ENCODE peak calls at places on chromosomes 3 and 15, in four cellular contexts. One of them, this sample, is unnamed.
A peak's percentile ranks its signal among the peaks of the same experiment; 100 is the strongest.

GRCh38 chr3:41267975-41268640 is 68.8 kb downstream of the CTNNB1 start:
- DNase-seq in GM23248: peak; percentile 98
- DNase-seq in IMR-90: peak; percentile 98
- DNase-seq in effector memory CD4-positive, alpha-beta T cell: no peak
- DNase-seq in this sample: no peak

GRCh38 chr3:77412591-77412990 is 372.7 kb downstream of the ROBO2 start:
- DNase-seq in IMR-90: no peak
- DNase-seq in effector memory CD4-positive, alpha-beta T cell: no peak
- DNase-seq in GM23248: peak; percentile 32
- DNase-seq in this sample: no peak

GRCh38 chr3:31885235-31885634 is 95.8 kb downstream of the OSBPL10 start:
- DNase-seq in IMR-90: no peak
- DNase-seq in effector memory CD4-positive, alpha-beta T cell: no peak
- DNase-seq in GM23248: no peak
- DNase-seq in this sample: no peak

GRCh38 chr15:70234256-70234965 is 136.7 kb upstream of the TLE3 start:
- DNase-seq in effector memory CD4-positive, alpha-beta T cell: no peak
- DNase-seq in GM23248: peak; percentile 93
- DNase-seq in IMR-90: peak; percentile 60
- DNase-seq in this sample: no peak

GRCh38 chr15:87672309-87672897 is 584.1 kb downstream of the NTRK3 start:
- DNase-seq in effector memory CD4-positive, alpha-beta T cell: no peak
- DNase-seq in IMR-90: peak; percentile 41
- DNase-seq in GM23248: peak; percentile 67
- DNase-seq in this sample: no peak

GRCh38 chr15:74037171-74038117 is 42.9 kb downstream of the PML start:
- DNase-seq in IMR-90: no peak
- DNase-seq in GM23248: no peak
- DNase-seq in effector memory CD4-positive, alpha-beta T cell: no peak
- DNase-seq in this sample: no peak

GRCh38 chr15:48810414-48811324 is at the start of gene CEP152:
- DNase-seq in GM23248: peak; percentile 99
- DNase-seq in IMR-90: peak; percentile 100
- DNase-seq in effector memory CD4-positive, alpha-beta T cell: peak; percentile 99
- DNase-seq in this sample: peak; percentile 98

GRCh38 chr3:170593634-170594033 is 7.8 kb upstream of the SLC7A14 start:
- DNase-seq in effector memory CD4-positive, alpha-beta T cell: no peak
- DNase-seq in GM23248: no peak
- DNase-seq in IMR-90: no peak
- DNase-seq in this sample: no peak

GRCh38 chr15:91970142-91970541 is 116.6 kb downstream of the SLCO3A1 start:
- DNase-seq in IMR-90: peak; percentile 60
- DNase-seq in GM23248: peak; percentile 67
- DNase-seq in effector memory CD4-positive, alpha-beta T cell: no peak
- DNase-seq in this sample: no peak

GRCh38 chr15:88688394-88688933 is 49.6 kb downstream of the ISG20 start:
- DNase-seq in effector memory CD4-positive, alpha-beta T cell: no peak
- DNase-seq in IMR-90: no peak
- DNase-seq in GM23248: no peak
- DNase-seq in this sample: no peak

GRCh38 chr3:171995486-171995885 is 43.9 kb upstream of the FNDC3B start:
- DNase-seq in effector memory CD4-positive, alpha-beta T cell: no peak
- DNase-seq in IMR-90: no peak
- DNase-seq in GM23248: no peak
- DNase-seq in this sample: no peak

GRCh38 chr3:36648241-36649034 is 115.9 kb downstream of the DCLK3 start:
- DNase-seq in effector memory CD4-positive, alpha-beta T cell: no peak
- DNase-seq in IMR-90: peak; percentile 86
- DNase-seq in GM23248: peak; percentile 94
- DNase-seq in this sample: no peak

GRCh38 chr3:171566803-171567422 is 106.7 kb upstream of the TNIK start:
- DNase-seq in GM23248: peak; percentile 58
- DNase-seq in IMR-90: peak; percentile 46
- DNase-seq in effector memory CD4-positive, alpha-beta T cell: no peak
- DNase-seq in this sample: no peak

GRCh38 chr3:100896994-100897393 is 96.2 kb downstream of the ABI3BP start:
- DNase-seq in effector memory CD4-positive, alpha-beta T cell: no peak
- DNase-seq in IMR-90: no peak
- DNase-seq in GM23248: no peak
- DNase-seq in this sample: no peak

GRCh38 chr15:70098461-70099166 is 897 bp upstream of the TLE3 start:
- DNase-seq in GM23248: peak; percentile 68
- DNase-seq in effector memory CD4-positive, alpha-beta T cell: no peak
- DNase-seq in IMR-90: no peak
- DNase-seq in this sample: peak; percentile 60

GRCh38 chr3:32018723-32019564 is 37.4 kb downstream of the ZNF860 start:
- DNase-seq in IMR-90: peak; percentile 57
- DNase-seq in GM23248: peak; percentile 69
- DNase-seq in effector memory CD4-positive, alpha-beta T cell: no peak
- DNase-seq in this sample: peak; percentile 36

GRCh38 chr3:59367150-59367549 is 317.3 kb upstream of the CFAP20DC start:
- DNase-seq in GM23248: no peak
- DNase-seq in IMR-90: peak; percentile 17
- DNase-seq in effector memory CD4-positive, alpha-beta T cell: no peak
- DNase-seq in this sample: no peak

GRCh38 chr3:12289562-12289961 is 692 bp downstream of the PPARG start:
- DNase-seq in effector memory CD4-positive, alpha-beta T cell: no peak
- DNase-seq in IMR-90: no peak
- DNase-seq in GM23248: no peak
- DNase-seq in this sample: no peak

GRCh38 chr15:78509726-78510312 is 2.4 kb downstream of the HYKK start:
- DNase-seq in effector memory CD4-positive, alpha-beta T cell: no peak
- DNase-seq in GM23248: no peak
- DNase-seq in IMR-90: no peak
- DNase-seq in this sample: no peak

GRCh38 chr3:35028157-35028556 is 611.2 kb upstream of the ARPP21 start:
- DNase-seq in IMR-90: no peak
- DNase-seq in effector memory CD4-positive, alpha-beta T cell: no peak
- DNase-seq in GM23248: no peak
- DNase-seq in this sample: no peak

GRCh38 chr3:141432904-141433303 is 53.9 kb upstream of the RASA2 start:
- DNase-seq in IMR-90: no peak
- DNase-seq in effector memory CD4-positive, alpha-beta T cell: no peak
- DNase-seq in GM23248: no peak
- DNase-seq in this sample: no peak

GRCh38 chr3:160564205-160564922 is 1.0 kb downstream of the KPNA4 start:
- DNase-seq in GM23248: peak; percentile 29
- DNase-seq in effector memory CD4-positive, alpha-beta T cell: peak; percentile 9
- DNase-seq in IMR-90: no peak
- DNase-seq in this sample: peak; percentile 19

GRCh38 chr3:139107424-139108252 is 62.9 kb upstream of the PRR23C start:
- DNase-seq in effector memory CD4-positive, alpha-beta T cell: no peak
- DNase-seq in IMR-90: no peak
- DNase-seq in GM23248: no peak
- DNase-seq in this sample: no peak

GRCh38 chr15:77173487-77173886 is 102.6 kb upstream of the TSPAN3 start:
- DNase-seq in effector memory CD4-positive, alpha-beta T cell: no peak
- DNase-seq in GM23248: no peak
- DNase-seq in IMR-90: no peak
- DNase-seq in this sample: no peak

GRCh38 chr15:98735895-98736617 is 87.7 kb downstream of the IGF1R start:
- DNase-seq in effector memory CD4-positive, alpha-beta T cell: no peak
- DNase-seq in GM23248: peak; percentile 16
- DNase-seq in IMR-90: no peak
- DNase-seq in this sample: no peak

GRCh38 chr15:98733098-98733497 is 84.8 kb downstream of the IGF1R start:
- DNase-seq in IMR-90: no peak
- DNase-seq in GM23248: no peak
- DNase-seq in effector memory CD4-positive, alpha-beta T cell: no peak
- DNase-seq in this sample: no peak

GRCh38 chr15:98734472-98735284 is 86.3 kb downstream of the IGF1R start:
- DNase-seq in IMR-90: peak; percentile 48
- DNase-seq in GM23248: peak; percentile 63
- DNase-seq in effector memory CD4-positive, alpha-beta T cell: no peak
- DNase-seq in this sample: no peak

GRCh38 chr15:98737122-98737521 is 88.8 kb downstream of the IGF1R start:
- DNase-seq in GM23248: no peak
- DNase-seq in IMR-90: no peak
- DNase-seq in effector memory CD4-positive, alpha-beta T cell: no peak
- DNase-seq in this sample: no peak

DNA sequence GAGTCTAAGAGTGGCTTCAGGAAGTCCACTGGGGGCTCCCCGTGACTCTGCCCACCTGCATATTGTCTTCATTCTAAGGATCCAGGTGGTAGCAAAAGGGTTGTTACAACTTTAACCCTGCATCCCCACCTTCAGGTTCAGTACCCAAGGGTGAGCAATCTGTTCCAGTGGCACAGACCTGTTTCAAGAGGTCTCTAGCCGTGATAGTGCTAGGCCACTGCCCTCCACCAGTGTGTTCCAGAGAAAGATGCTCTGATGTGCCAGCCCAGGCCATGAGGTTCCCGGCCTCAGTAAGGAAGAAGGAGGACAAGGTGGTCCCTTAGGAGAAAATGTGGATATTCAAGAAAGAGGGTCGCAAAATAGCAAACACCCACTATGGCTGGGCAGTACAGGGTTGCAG is 87.0 kb downstream of the IGF1R start:
- DNase-seq in effector memory CD4-positive, alpha-beta T cell: no peak
- DNase-seq in GM23248: no peak
- DNase-seq in IMR-90: no peak
- DNase-seq in this sample: no peak
- H3K4me1 ChIP-seq in effector memory CD4-positive, alpha-beta T cell: peaks cover 4% of the 10 kb centered on the region
- H3K4me1 ChIP-seq in GM23248: peaks cover 36% of the 10 kb centered on the region
- H3K4me1 ChIP-seq in IMR-90: peaks cover 22% of the 10 kb centered on the region
- H3K4me1 ChIP-seq in this sample: peaks cover 17% of the 10 kb centered on the region

GRCh38 chr15:62068071-62068786 is 1.5 kb downstream of the C2CD4A start:
- DNase-seq in IMR-90: no peak
- DNase-seq in effector memory CD4-positive, alpha-beta T cell: peak; percentile 7
- DNase-seq in GM23248: peak; percentile 67
- DNase-seq in this sample: peak; percentile 8
- H3K27me3 ChIP-seq in IMR-90: peaks cover 35% of the 10 kb centered on the region
- H3K27me3 ChIP-seq in effector memory CD4-positive, alpha-beta T cell: no peaks in the 10 kb centered on the region
- H3K27me3 ChIP-seq in GM23248: peaks cover 11% of the 10 kb centered on the region
- H3K27me3 ChIP-seq in this sample: peaks cover 4% of the 10 kb centered on the region

GRCh38 chr3:126180477-126181397 is at the start of gene ALDH1L1:
- DNase-seq in IMR-90: peak; percentile 6
- DNase-seq in effector memory CD4-positive, alpha-beta T cell: no peak
- DNase-seq in GM23248: peak; percentile 13
- DNase-seq in this sample: no peak
- H3K27ac ChIP-seq in IMR-90: no peak within 1 kb of the TSS
- H3K27ac ChIP-seq in effector memory CD4-positive, alpha-beta T cell: no peak within 1 kb of the TSS
- H3K27ac ChIP-seq in GM23248: no peak within 1 kb of the TSS
- H3K27ac ChIP-seq in this sample: no peak within 1 kb of the TSS

GRCh38 chr3:72341380-72341770 is 506.9 kb downstream of the SHQ1 start:
- DNase-seq in effector memory CD4-positive, alpha-beta T cell: no peak
- DNase-seq in IMR-90: no peak
- DNase-seq in GM23248: no peak
- DNase-seq in this sample: no peak
- H3K4me1 ChIP-seq in effector memory CD4-positive, alpha-beta T cell: peaks cover 23% of the 10 kb centered on the region
- H3K4me1 ChIP-seq in IMR-90: peaks cover 15% of the 10 kb centered on the region
- H3K4me1 ChIP-seq in GM23248: peaks cover 26% of the 10 kb centered on the region
- H3K4me1 ChIP-seq in this sample: peaks cover 43% of the 10 kb centered on the region

GRCh38 chr3:133362539-133362938 is 37.3 kb upstream of the BFSP2 start:
- DNase-seq in GM23248: no peak
- DNase-seq in effector memory CD4-positive, alpha-beta T cell: no peak
- DNase-seq in IMR-90: no peak
- DNase-seq in this sample: no peak
- H3K27me3 ChIP-seq in GM23248: peaks cover 10% of the 10 kb centered on the region
- H3K27me3 ChIP-seq in effector memory CD4-positive, alpha-beta T cell: no peaks in the 10 kb centered on the region
- H3K27me3 ChIP-seq in IMR-90: no peaks in the 10 kb centered on the region
- H3K27me3 ChIP-seq in this sample: no peaks in the 10 kb centered on the region

DNA sequence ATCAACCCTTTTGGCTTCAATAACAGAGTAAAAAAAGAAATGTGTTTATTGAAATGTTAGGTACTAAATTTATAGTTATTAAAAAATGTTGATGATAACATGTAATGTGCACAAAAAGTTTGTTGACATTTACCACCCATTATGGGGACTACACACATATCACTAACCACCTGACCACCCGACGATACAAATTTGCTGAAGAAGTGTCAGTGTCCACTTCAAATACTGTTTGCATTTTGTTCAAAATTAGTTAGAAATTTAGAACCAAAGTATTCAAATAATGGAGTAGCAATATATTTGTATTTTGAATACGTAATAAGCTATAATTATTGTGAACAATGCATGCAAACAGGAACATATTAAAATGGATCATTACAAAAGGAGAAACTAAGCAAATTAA is 54.4 kb downstream of the KCNH8 start:
- DNase-seq in IMR-90: no peak
- DNase-seq in GM23248: no peak
- DNase-seq in effector memory CD4-positive, alpha-beta T cell: no peak
- DNase-seq in this sample: no peak
- H3K27ac ChIP-seq in IMR-90: no peak overlapping the region
- H3K27ac ChIP-seq in GM23248: no peak overlapping the region
- H3K27ac ChIP-seq in effector memory CD4-positive, alpha-beta T cell: no peak overlapping the region
- H3K27ac ChIP-seq in this sample: no peak overlapping the region

DNA sequence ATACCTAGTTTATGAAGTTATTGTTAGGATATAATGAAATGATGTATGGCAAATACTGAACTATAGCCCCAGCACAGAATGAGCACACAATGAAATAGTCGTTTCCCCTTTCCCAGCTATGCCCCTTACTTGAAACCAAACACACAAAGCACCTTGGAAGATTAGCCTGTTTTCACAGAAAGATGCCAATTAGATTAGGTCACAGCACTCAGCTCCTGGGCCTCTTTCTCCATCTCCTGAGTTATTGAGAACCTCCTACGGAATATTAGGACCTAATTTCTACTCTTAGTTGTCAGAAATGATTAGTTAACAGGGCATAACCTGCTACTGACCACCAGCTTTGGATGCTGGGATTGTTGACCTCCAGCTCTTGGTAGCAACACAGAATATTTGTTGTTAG is 269.4 kb upstream of the ROPN1 start:
- DNase-seq in IMR-90: peak; percentile 47
- DNase-seq in GM23248: peak; percentile 53
- DNase-seq in effector memory CD4-positive, alpha-beta T cell: no peak
- DNase-seq in this sample: no peak
- H3K4me1 ChIP-seq in IMR-90: peaks cover 20% of the 10 kb centered on the region
- H3K4me1 ChIP-seq in GM23248: peaks cover 47% of the 10 kb centered on the region
- H3K4me1 ChIP-seq in effector memory CD4-positive, alpha-beta T cell: no peaks in the 10 kb centered on the region
- H3K4me1 ChIP-seq in this sample: no peaks in the 10 kb centered on the region